ENCODE peak calls at places on chromosomes 3 and 15, in nine cellular contexts. E, O, W, C, U, B, H, I and R are unnamed samples.

GRCh38 chr3:142724682-142725351 is 983 bp downstream of the TRPC1 start:
- DNase-seq in E (no peak), O (peak), W (no peak), C (peak), U (no peak), B (peak), H (no peak), I (peak), R (peak)

GRCh38 chr3:172314616-172315015 is 133.6 kb downstream of the GHSR start:
- DNase-seq in E (no peak), O (no peak), W (no peak), C (no peak), U (no peak), B (no peak), H (no peak), I (no peak), R (no peak)

GRCh38 chr3:61451841-61452240 is 109.5 kb upstream of the PTPRG start:
- DNase-seq in E (peak), O (no peak), W (no peak), C (no peak), U (no peak), B (no peak), H (no peak), I (no peak), R (no peak)

GRCh38 chr3:192108820-192109219 is 618.5 kb downstream of the FGF12 start:
- DNase-seq in E (no peak), O (no peak), W (no peak), C (no peak), U (no peak), B (no peak), H (no peak), I (no peak), R (no peak)

GRCh38 chr3:49276475-49277356 is at the start of gene C3orf62:
- DNase-seq in E (peak), O (peak), W (no peak), C (peak), U (peak), B (peak), H (no peak), I (peak), R (peak)

GRCh38 chr3:192835818-192836468 is 81.7 kb downstream of the MB21D2 start:
- DNase-seq in E (peak), O (no peak), W (peak), C (no peak), U (no peak), B (no peak), H (no peak), I (no peak), R (no peak)

GRCh38 chr15:76996526-76997401 is 1.8 kb downstream of the PSTPIP1 start:
- DNase-seq in E (peak), O (no peak), W (no peak), C (peak), U (peak), B (peak), H (no peak), I (no peak), R (peak)

GRCh38 chr3:33660035-33660434 is 58.0 kb downstream of the CLASP2 start:
- DNase-seq in E (no peak), O (no peak), W (no peak), C (no peak), U (no peak), B (no peak), H (no peak), I (no peak), R (no peak)

GRCh38 chr15:58457466-58457965 is 25.7 kb downstream of the LIPC start:
- DNase-seq in E (peak), O (no peak), W (no peak), C (no peak), U (no peak), B (no peak), H (no peak), I (no peak), R (no peak)

GRCh38 chr3:185207931-185208746 is 45.7 kb downstream of the EHHADH start:
- DNase-seq in E (peak), O (peak), W (no peak), C (no peak), U (no peak), B (no peak), H (peak), I (peak), R (no peak)

GRCh38 chr15:75929799-75930565 is 26.3 kb downstream of the FBXO22 start:
- DNase-seq in E (no peak), O (no peak), W (peak), C (no peak), U (no peak), B (no peak), H (no peak), I (no peak), R (no peak)

GRCh38 chr3:38992117-38992779 is 59.5 kb downstream of the SCN11A start:
- DNase-seq in E (peak), O (no peak), W (no peak), C (no peak), U (no peak), B (no peak), H (no peak), I (no peak), R (no peak)

GRCh38 chr3:40504636-40505430 is 1.0 kb upstream of the ZNF620 start:
- DNase-seq in E (peak), O (no peak), W (no peak), C (no peak), U (no peak), B (no peak), H (no peak), I (no peak), R (no peak)

GRCh38 chr15:48798319-48798718 is 12.6 kb downstream of the CEP152 start:
- DNase-seq in E (no peak), O (no peak), W (no peak), C (no peak), U (no peak), B (peak), H (no peak), I (no peak), R (peak)

GRCh38 chr15:49145651-49146609 is 9.5 kb downstream of the COPS2 start:
- DNase-seq in E (peak), O (peak), W (peak), C (no peak), U (no peak), B (no peak), H (peak), I (no peak), R (peak)

GRCh38 chr15:70347766-70348558 is 250.2 kb upstream of the TLE3 start:
- DNase-seq in E (no peak), O (no peak), W (no peak), C (no peak), U (no peak), B (no peak), H (no peak), I (peak), R (peak)

GRCh38 chr15:44035781-44036699 is 159.0 kb downstream of the FRMD5 start:
- DNase-seq in E (no peak), O (no peak), W (no peak), C (no peak), U (no peak), B (no peak), H (no peak), I (no peak), R (no peak)

GRCh38 chr3:72397586-72397985 is 450.7 kb downstream of the SHQ1 start:
- DNase-seq in E (no peak), O (no peak), W (peak), C (no peak), U (no peak), B (no peak), H (no peak), I (no peak), R (no peak)

GRCh38 chr15:45849136-45849535 is 214.3 kb downstream of the SQOR start:
- DNase-seq in E (no peak), O (no peak), W (no peak), C (no peak), U (no peak), B (no peak), H (no peak), I (no peak), R (no peak)

GRCh38 chr3:184443364-184443763 is 63.5 kb downstream of the CHRD start:
- DNase-seq in E (no peak), O (no peak), W (no peak), C (peak), U (no peak), B (no peak), H (no peak), I (no peak), R (no peak)

GRCh38 chr15:40323953-40324937 is 753 bp downstream of the INAFM2 start:
- DNase-seq in E (no peak), O (peak), W (no peak), C (no peak), U (peak), B (peak), H (no peak), I (no peak), R (peak)